ENCODE peak calls at places on chromosome 5, in six cellular contexts. W is heart left ventricle, M is upper lobe of left lung, A is sigmoid colon, S is left ventricle myocardium inferior, C is body of pancreas. V is an unnamed sample.

GRCh38 chr5:84378420-84378819 is 6.3 kb downstream of the EDIL3 start:
- DNase-seq in C (no peak), A (no peak), S (no peak), M (no peak), W (no peak), V (no peak)

GRCh38 chr5:83844320-83845068 is 123.8 kb upstream of the HAPLN1 start:
- DNase-seq in S (no peak), W (no peak), M (peak; percentile 47), C (no peak), A (no peak), V (no peak)

GRCh38 chr5:24547127-24547526 is 97.7 kb downstream of the CDH10 start:
- DNase-seq in S (no peak), W (no peak), A (no peak), C (no peak), M (no peak), V (no peak)

GRCh38 chr5:178419651-178420050 is 170.5 kb downstream of the COL23A1 start:
- DNase-seq in S (no peak), W (no peak), A (no peak), M (peak; percentile 49), C (no peak), V (no peak)

GRCh38 chr5:157265714-157266285 is at the start of gene CYFIP2:
- DNase-seq in C (peak; percentile 56), W (peak; percentile 69), S (peak; percentile 57), A (peak; percentile 68), M (peak; percentile 79), V (peak; percentile 76)

GRCh38 chr5:148632978-148633377 is 21.3 kb downstream of the HTR4 start:
- DNase-seq in S (no peak), M (no peak), C (no peak), W (no peak), A (no peak), V (no peak)

GRCh38 chr5:127298623-127299022 is 8.0 kb downstream of the MEGF10 start:
- DNase-seq in M (no peak), S (no peak), C (no peak), A (no peak), W (no peak), V (no peak)

GRCh38 chr5:97134634-97135033 is 7.8 kb downstream of the LIX1 start:
- DNase-seq in A (no peak), W (no peak), M (no peak), S (no peak), C (no peak), V (no peak)

GRCh38 chr5:31638748-31639418 is at the start of gene PDZD2:
- DNase-seq in W (peak; percentile 88), M (peak; percentile 60), S (peak; percentile 87), C (peak; percentile 57), A (peak; percentile 84), V (peak; percentile 59)

GRCh38 chr5:10768304-10768899 is 7.4 kb upstream of the DAP start:
- DNase-seq in C (no peak), W (no peak), A (no peak), S (no peak), M (no peak), V (no peak)

GRCh38 chr5:36658016-36658415 is 51.6 kb downstream of the SLC1A3 start:
- DNase-seq in S (no peak), A (no peak), M (no peak), W (no peak), C (no peak), V (no peak)

GRCh38 chr5:92634883-92635282 is 946.1 kb downstream of the NR2F1-AS1 start:
- DNase-seq in M (no peak), S (no peak), C (no peak), A (no peak), W (no peak), V (no peak)

GRCh38 chr5:143751342-143751741 is 60.6 kb upstream of the HMHB1 start:
- DNase-seq in C (no peak), W (no peak), S (no peak), A (no peak), M (no peak), V (no peak)

GRCh38 chr5:135993894-135994514 is 34.8 kb upstream of the TGFBI start:
- DNase-seq in W (no peak), M (no peak), A (no peak), C (no peak), S (no peak), V (no peak)

GRCh38 chr5:23631283-23632045 is 124.1 kb downstream of the PRDM9 start:
- DNase-seq in S (no peak), C (no peak), W (peak; percentile 29), A (no peak), M (no peak), V (no peak)

GRCh38 chr5:7802855-7803254 is 48.1 kb downstream of the CFAP90 start:
- DNase-seq in W (no peak), C (no peak), A (no peak), S (no peak), M (no peak), V (no peak)

GRCh38 chr5:141412853-141413539 is at the start of gene PCDHGA10:
- DNase-seq in W (no peak), C (no peak), M (peak; percentile 58), S (no peak), A (no peak), V (no peak)

GRCh38 chr5:155189981-155190380 is 176.4 kb downstream of the KIF4B start:
- DNase-seq in C (no peak), M (no peak), A (no peak), S (no peak), W (no peak), V (no peak)

DNA sequence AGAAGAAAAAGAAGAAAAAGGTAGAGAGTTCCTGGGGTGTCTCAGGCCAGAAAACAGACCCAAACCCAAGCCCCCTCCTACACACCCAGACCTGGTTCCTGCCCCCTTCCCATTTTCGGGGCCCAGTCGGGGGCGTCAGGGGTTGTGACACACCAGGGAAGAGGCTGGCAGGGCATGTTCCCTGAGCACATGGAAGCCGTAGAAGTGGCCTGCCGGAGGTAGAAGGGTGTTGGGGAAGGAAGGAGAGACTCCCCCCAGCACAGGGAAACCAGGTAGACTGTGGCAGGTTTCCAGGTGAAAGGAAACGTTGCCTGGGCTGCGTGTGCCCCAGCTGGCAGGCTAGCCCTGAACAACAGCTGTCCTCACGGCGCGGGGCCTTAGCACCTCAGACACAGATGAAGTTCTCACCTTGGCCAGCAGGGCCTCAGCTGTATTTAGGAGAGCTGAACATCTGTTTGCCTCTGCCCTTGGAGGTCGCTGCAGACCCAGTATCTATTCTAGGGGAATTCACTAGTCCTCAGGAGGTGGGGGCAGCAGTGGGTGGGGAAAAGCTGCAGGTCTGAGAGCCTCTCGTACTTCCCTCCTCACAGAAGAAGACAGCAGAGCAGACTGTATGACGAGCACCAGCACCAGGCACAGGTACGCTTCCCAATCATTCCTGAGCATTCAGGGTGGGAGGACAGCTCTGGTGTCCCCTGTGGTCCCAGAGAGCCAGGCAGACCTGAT is 14.1 kb downstream of the CD74 start:
- DNase-seq in A (no peak), M (peak; percentile 20), S (no peak), C (no peak), W (no peak), V (peak; percentile 59)
- TF ChIP-seq CTCF in A (no peak), M (peak; percentile 23), S (no peak), C (peak; percentile 10), W (no peak), V (no peak)

DNA sequence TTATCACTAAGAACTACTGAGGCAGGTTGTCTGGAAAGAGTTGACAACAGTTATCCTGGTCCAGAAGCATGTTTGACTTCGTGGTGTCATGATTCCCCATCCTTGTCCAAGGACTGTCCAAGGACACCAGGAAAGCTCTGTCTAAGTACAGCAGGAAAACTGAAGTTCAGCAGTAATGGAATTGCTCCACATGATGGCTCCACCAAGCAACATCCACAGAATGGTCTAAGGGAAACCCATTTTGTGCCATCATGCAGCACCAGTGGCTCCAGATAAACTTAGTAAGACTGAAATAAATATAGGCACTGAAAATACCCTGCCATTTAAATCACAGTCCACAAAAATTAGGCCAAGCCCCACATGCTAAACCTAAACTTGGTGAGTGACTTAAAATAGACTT is 192.8 kb downstream of the CDH18 start:
- DNase-seq in C (no peak), A (no peak), S (no peak), M (no peak), W (no peak), V (no peak)
- TF ChIP-seq CTCF in C (no peak), A (no peak), S (no peak), M (no peak), W (no peak), V (no peak)

GRCh38 chr5:116506448-116506847 is 68.2 kb downstream of the SEMA6A start:
- DNase-seq in A (no peak), W (no peak), M (no peak), C (no peak), S (no peak), V (no peak)
- TF ChIP-seq CTCF in A (no peak), W (no peak), M (no peak), C (no peak), S (no peak), V (no peak)

GRCh38 chr5:95863383-95863757 is 40.8 kb upstream of the GLRX start:
- DNase-seq in C (no peak), W (no peak), S (no peak), A (peak; percentile 74), M (peak; percentile 76), V (no peak)

GRCh38 chr5:95861221-95861857 is 38.8 kb upstream of the GLRX start:
- DNase-seq in M (peak; percentile 91), W (peak; percentile 68), A (peak; percentile 92), S (peak; percentile 50), C (peak; percentile 52), V (no peak)

GRCh38 chr5:95862636-95863382 is 40.3 kb upstream of the GLRX start:
- DNase-seq in W (no peak), M (no peak), S (no peak), A (no peak), C (no peak), V (no peak)

GRCh38 chr5:95864456-95864855 is 41.9 kb upstream of the GLRX start:
- DNase-seq in W (no peak), M (no peak), C (no peak), A (no peak), S (no peak), V (no peak)

GRCh38 chr5:95861858-95862561 is 39.5 kb upstream of the GLRX start:
- DNase-seq in A (no peak), C (no peak), S (no peak), M (no peak), W (no peak), V (no peak)
- TF ChIP-seq CTCF in A (no peak), C (no peak), S (no peak), M (no peak), W (no peak), V (no peak)

DNA sequence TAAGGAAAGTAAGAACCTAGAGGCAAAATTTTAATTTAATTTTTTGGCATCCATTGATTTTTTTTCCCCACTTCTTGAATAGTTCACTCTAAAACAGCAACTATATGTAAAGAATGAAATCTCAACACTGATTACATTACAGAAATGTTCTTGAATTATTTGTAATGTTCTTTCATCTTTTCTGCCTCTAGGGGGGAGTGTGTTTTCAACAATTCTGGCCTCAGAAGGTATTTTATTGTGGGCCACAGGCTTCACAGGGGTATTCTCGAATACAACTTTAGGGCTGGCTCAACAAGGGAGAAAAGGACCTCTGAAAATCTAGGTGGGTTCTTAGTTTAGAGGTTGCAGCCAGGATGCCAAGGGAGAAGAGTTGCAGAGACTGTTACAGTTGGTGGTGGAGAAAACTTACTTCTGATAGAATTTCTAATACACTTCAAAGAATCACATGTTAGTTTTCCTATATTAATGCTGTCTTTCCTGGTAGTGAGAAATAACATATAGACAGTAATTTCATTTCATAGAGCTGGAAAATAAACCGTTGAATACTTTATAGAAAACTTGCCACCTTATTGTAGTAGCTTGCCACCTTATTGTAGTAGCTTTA is 3.6 kb upstream of the NPR3 start:
- DNase-seq in C (no peak), W (no peak), M (no peak), S (no peak), A (no peak), V (no peak)
- TF ChIP-seq CTCF in C (peak; percentile 42), W (peak; percentile 46), M (no peak), S (peak; percentile 54), A (peak; percentile 7), V (no peak)

V was measured in activated B cell treated with CpG ODN at 0.5 μM for 24 hours.